ENCODE peak calls at places on chromosomes 12 and 14, in seven cellular contexts. One of them, this sample, is unnamed.

GRCh38 chr12:806116-806805 is 53.9 kb downstream of the WNK1 start:
- DNase-seq in nephron progenitor cell: no peak
- DNase-seq in right atrium auricular region: no peak
- DNase-seq in IMR-90: peak
- DNase-seq in ovary: no peak
- DNase-seq in OCI-LY7: no peak
- DNase-seq in GM23338: no peak
- DNase-seq in this sample: peak

GRCh38 chr12:573226-573625 is 90.0 kb downstream of the NINJ2 start:
- DNase-seq in nephron progenitor cell: no peak
- DNase-seq in right atrium auricular region: no peak
- DNase-seq in IMR-90: no peak
- DNase-seq in ovary: no peak
- DNase-seq in OCI-LY7: no peak
- DNase-seq in GM23338: no peak
- DNase-seq in this sample: no peak

GRCh38 chr14:105019861-105020814 is 745 bp downstream of the CDCA4 start:
- DNase-seq in nephron progenitor cell: peak
- DNase-seq in right atrium auricular region: no peak
- DNase-seq in IMR-90: peak
- DNase-seq in ovary: peak
- DNase-seq in OCI-LY7: peak
- DNase-seq in GM23338: peak
- DNase-seq in this sample: peak

GRCh38 chr14:91140672-91141071 is 26.8 kb downstream of the DGLUCY start:
- DNase-seq in nephron progenitor cell: no peak
- DNase-seq in right atrium auricular region: no peak
- DNase-seq in IMR-90: no peak
- DNase-seq in ovary: no peak
- DNase-seq in OCI-LY7: peak
- DNase-seq in GM23338: peak
- DNase-seq in this sample: peak

GRCh38 chr14:96424104-96424989 is 32.4 kb downstream of the AK7 start:
- DNase-seq in nephron progenitor cell: no peak
- DNase-seq in right atrium auricular region: no peak
- DNase-seq in IMR-90: peak
- DNase-seq in ovary: no peak
- DNase-seq in OCI-LY7: peak
- DNase-seq in GM23338: peak
- DNase-seq in this sample: peak

GRCh38 chr12:44875417-44875953 is 630 bp downstream of the NELL2 start:
- DNase-seq in nephron progenitor cell: peak
- DNase-seq in right atrium auricular region: no peak
- DNase-seq in IMR-90: no peak
- DNase-seq in ovary: no peak
- DNase-seq in OCI-LY7: peak
- DNase-seq in GM23338: peak
- DNase-seq in this sample: no peak

GRCh38 chr14:77862154-77862783 is 62.4 kb downstream of the ADCK1 start:
- DNase-seq in nephron progenitor cell: peak
- DNase-seq in right atrium auricular region: peak
- DNase-seq in IMR-90: peak
- DNase-seq in ovary: peak
- DNase-seq in OCI-LY7: peak
- DNase-seq in GM23338: peak
- DNase-seq in this sample: peak

GRCh38 chr12:40331886-40332285 is 107.1 kb downstream of the LRRK2 start:
- DNase-seq in nephron progenitor cell: no peak
- DNase-seq in right atrium auricular region: no peak
- DNase-seq in IMR-90: no peak
- DNase-seq in ovary: no peak
- DNase-seq in OCI-LY7: no peak
- DNase-seq in GM23338: no peak
- DNase-seq in this sample: no peak

GRCh38 chr12:47725893-47726292 is 603 bp upstream of the ENDOU start:
- DNase-seq in nephron progenitor cell: no peak
- DNase-seq in right atrium auricular region: no peak
- DNase-seq in IMR-90: peak
- DNase-seq in ovary: no peak
- DNase-seq in OCI-LY7: peak
- DNase-seq in GM23338: no peak
- DNase-seq in this sample: peak

GRCh38 chr14:98901511-98902205 is 370.3 kb downstream of the BCL11B start:
- DNase-seq in nephron progenitor cell: no peak
- DNase-seq in right atrium auricular region: no peak
- DNase-seq in IMR-90: no peak
- DNase-seq in ovary: no peak
- DNase-seq in OCI-LY7: no peak
- DNase-seq in GM23338: no peak
- DNase-seq in this sample: no peak

GRCh38 chr14:77032854-77033621 is 4.5 kb upstream of the IRF2BPL start:
- DNase-seq in nephron progenitor cell: peak
- DNase-seq in right atrium auricular region: peak
- DNase-seq in IMR-90: peak
- DNase-seq in ovary: peak
- DNase-seq in OCI-LY7: peak
- DNase-seq in GM23338: peak
- DNase-seq in this sample: peak

GRCh38 chr14:94021416-94022157 is 4.6 kb upstream of the OTUB2 start:
- DNase-seq in nephron progenitor cell: no peak
- DNase-seq in right atrium auricular region: no peak
- DNase-seq in IMR-90: no peak
- DNase-seq in ovary: no peak
- DNase-seq in OCI-LY7: no peak
- DNase-seq in GM23338: no peak
- DNase-seq in this sample: no peak

GRCh38 chr12:80195143-80195726 is 95.9 kb downstream of the OTOGL start:
- DNase-seq in nephron progenitor cell: peak
- DNase-seq in right atrium auricular region: no peak
- DNase-seq in IMR-90: peak
- DNase-seq in ovary: no peak
- DNase-seq in OCI-LY7: peak
- DNase-seq in GM23338: peak
- DNase-seq in this sample: peak

GRCh38 chr12:92574911-92575570 is 127.7 kb upstream of the PLEKHG7 start:
- DNase-seq in nephron progenitor cell: no peak
- DNase-seq in right atrium auricular region: no peak
- DNase-seq in IMR-90: no peak
- DNase-seq in ovary: no peak
- DNase-seq in OCI-LY7: no peak
- DNase-seq in GM23338: no peak
- DNase-seq in this sample: no peak

GRCh38 chr14:22837059-22837749 is 819 bp downstream of the MMP14 start:
- DNase-seq in nephron progenitor cell: peak
- DNase-seq in right atrium auricular region: no peak
- DNase-seq in IMR-90: peak
- DNase-seq in ovary: peak
- DNase-seq in OCI-LY7: no peak
- DNase-seq in GM23338: peak
- DNase-seq in this sample: peak

GRCh38 chr12:132711169-132711843 is 664 bp downstream of the PGAM5 start:
- DNase-seq in nephron progenitor cell: peak
- DNase-seq in right atrium auricular region: no peak
- DNase-seq in IMR-90: peak
- DNase-seq in ovary: no peak
- DNase-seq in OCI-LY7: peak
- DNase-seq in GM23338: peak
- DNase-seq in this sample: peak

GRCh38 chr12:64030155-64030554 is 185.7 kb downstream of the SRGAP1 start:
- DNase-seq in nephron progenitor cell: no peak
- DNase-seq in right atrium auricular region: no peak
- DNase-seq in IMR-90: peak
- DNase-seq in ovary: no peak
- DNase-seq in OCI-LY7: no peak
- DNase-seq in GM23338: no peak
- DNase-seq in this sample: no peak

GRCh38 chr14:71803539-71804260 is 128.5 kb upstream of the RGS6 start:
- DNase-seq in nephron progenitor cell: no peak
- DNase-seq in right atrium auricular region: no peak
- DNase-seq in IMR-90: peak
- DNase-seq in ovary: no peak
- DNase-seq in OCI-LY7: peak
- DNase-seq in GM23338: no peak
- DNase-seq in this sample: peak

GRCh38 chr14:101116486-101117130 is 213.1 kb upstream of the RTL1 start:
- DNase-seq in nephron progenitor cell: no peak
- DNase-seq in right atrium auricular region: peak
- DNase-seq in IMR-90: no peak
- DNase-seq in ovary: no peak
- DNase-seq in OCI-LY7: no peak
- DNase-seq in GM23338: no peak
- DNase-seq in this sample: no peak

GRCh38 chr12:7877421-7877820 is 4.7 kb upstream of the SLC2A14 start:
- DNase-seq in nephron progenitor cell: no peak
- DNase-seq in right atrium auricular region: no peak
- DNase-seq in IMR-90: no peak
- DNase-seq in ovary: no peak
- DNase-seq in OCI-LY7: no peak
- DNase-seq in GM23338: no peak
- DNase-seq in this sample: no peak

GRCh38 chr14:93056166-93056839 is 59.4 kb downstream of the ITPK1 start:
- DNase-seq in nephron progenitor cell: peak
- DNase-seq in right atrium auricular region: no peak
- DNase-seq in IMR-90: no peak
- DNase-seq in ovary: no peak
- DNase-seq in OCI-LY7: no peak
- DNase-seq in GM23338: peak
- DNase-seq in this sample: peak

GRCh38 chr14:101405171-101405883 is 156.0 kb upstream of the DIO3 start:
- DNase-seq in nephron progenitor cell: no peak
- DNase-seq in right atrium auricular region: peak
- DNase-seq in IMR-90: peak
- DNase-seq in ovary: peak
- DNase-seq in OCI-LY7: no peak
- DNase-seq in GM23338: no peak
- DNase-seq in this sample: peak

GRCh38 chr12:99436584-99436983 is 211.0 kb upstream of the GARIN6 start:
- DNase-seq in nephron progenitor cell: no peak
- DNase-seq in right atrium auricular region: no peak
- DNase-seq in IMR-90: no peak
- DNase-seq in ovary: no peak
- DNase-seq in OCI-LY7: no peak
- DNase-seq in GM23338: no peak
- DNase-seq in this sample: no peak

GRCh38 chr14:36975834-36976233 is 196.6 kb downstream of the SLC25A21 start:
- DNase-seq in nephron progenitor cell: no peak
- DNase-seq in right atrium auricular region: no peak
- DNase-seq in IMR-90: peak
- DNase-seq in ovary: no peak
- DNase-seq in OCI-LY7: no peak
- DNase-seq in GM23338: no peak
- DNase-seq in this sample: no peak

GRCh38 chr14:44369401-44370123 is 137.5 kb downstream of the FSCB start:
- DNase-seq in nephron progenitor cell: no peak
- DNase-seq in right atrium auricular region: no peak
- DNase-seq in IMR-90: no peak
- DNase-seq in ovary: no peak
- DNase-seq in OCI-LY7: no peak
- DNase-seq in GM23338: peak
- DNase-seq in this sample: no peak
- TF ChIP-seq CTCF in nephron progenitor cell: no peak
- TF ChIP-seq CTCF in right atrium auricular region: no peak
- TF ChIP-seq CTCF in IMR-90: no peak
- TF ChIP-seq CTCF in ovary: no peak
- TF ChIP-seq CTCF in OCI-LY7: no peak
- TF ChIP-seq CTCF in GM23338: peak
- TF ChIP-seq CTCF in this sample: no peak

DNA sequence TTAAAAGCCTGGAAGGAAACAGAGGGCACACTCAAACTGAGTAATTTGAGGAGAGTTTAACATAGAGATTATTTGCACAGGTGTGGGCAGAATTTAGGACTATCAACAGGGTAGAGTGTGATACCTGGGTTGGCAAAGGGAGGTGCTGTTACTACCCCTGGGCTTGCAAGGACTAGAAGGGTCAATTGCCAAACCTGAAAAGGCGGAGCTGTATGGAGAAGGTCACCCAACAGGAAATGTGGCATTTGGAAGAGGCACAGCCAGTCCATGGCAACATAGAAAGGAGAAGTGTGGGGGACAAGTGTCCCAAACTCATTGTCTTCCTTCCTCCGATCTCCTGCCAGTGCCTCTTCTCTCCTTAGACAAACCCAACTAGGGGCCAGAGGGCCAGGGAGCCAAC is 21.6 kb upstream of the MED13L start:
- DNase-seq in nephron progenitor cell: no peak
- DNase-seq in right atrium auricular region: no peak
- DNase-seq in IMR-90: no peak
- DNase-seq in ovary: no peak
- DNase-seq in OCI-LY7: no peak
- DNase-seq in GM23338: peak
- DNase-seq in this sample: no peak
- TF ChIP-seq CTCF in nephron progenitor cell: no peak
- TF ChIP-seq CTCF in right atrium auricular region: no peak
- TF ChIP-seq CTCF in IMR-90: no peak
- TF ChIP-seq CTCF in ovary: no peak
- TF ChIP-seq CTCF in OCI-LY7: no peak
- TF ChIP-seq CTCF in GM23338: peak
- TF ChIP-seq CTCF in this sample: no peak

DNA sequence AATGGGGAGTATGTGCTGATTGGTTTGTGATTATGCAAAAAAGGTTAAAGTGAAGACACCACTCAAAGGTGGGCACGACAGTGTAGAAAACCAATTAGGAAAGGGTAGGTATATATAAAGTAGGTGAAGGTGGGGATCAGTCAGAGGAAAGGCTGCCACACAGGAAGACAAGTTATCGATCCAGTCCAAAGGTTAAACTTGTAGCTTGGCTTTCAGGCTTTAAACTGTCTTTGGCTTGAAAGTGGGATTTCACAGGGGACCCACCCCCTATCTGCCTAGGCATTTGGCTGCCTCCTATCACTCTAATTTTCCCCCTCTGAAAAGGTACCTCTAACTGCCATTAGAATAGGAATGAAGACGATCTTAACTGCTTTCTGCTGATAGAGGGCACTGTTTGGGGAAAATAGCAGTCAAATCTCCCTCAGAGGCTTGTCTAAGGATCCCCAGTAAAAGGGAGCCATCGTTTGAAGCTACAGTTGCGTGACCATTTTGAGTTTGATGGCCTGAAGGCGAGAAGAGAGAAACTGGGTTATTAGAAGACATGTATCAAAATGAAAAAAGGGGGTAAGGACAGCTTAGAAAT is 250.2 kb downstream of the GPHN start:
- DNase-seq in nephron progenitor cell: no peak
- DNase-seq in right atrium auricular region: no peak
- DNase-seq in IMR-90: no peak
- DNase-seq in ovary: no peak
- DNase-seq in OCI-LY7: no peak
- DNase-seq in GM23338: peak
- DNase-seq in this sample: no peak
- TF ChIP-seq CTCF in nephron progenitor cell: no peak
- TF ChIP-seq CTCF in right atrium auricular region: no peak
- TF ChIP-seq CTCF in IMR-90: no peak
- TF ChIP-seq CTCF in ovary: no peak
- TF ChIP-seq CTCF in OCI-LY7: no peak
- TF ChIP-seq CTCF in GM23338: peak
- TF ChIP-seq CTCF in this sample: peak

DNA sequence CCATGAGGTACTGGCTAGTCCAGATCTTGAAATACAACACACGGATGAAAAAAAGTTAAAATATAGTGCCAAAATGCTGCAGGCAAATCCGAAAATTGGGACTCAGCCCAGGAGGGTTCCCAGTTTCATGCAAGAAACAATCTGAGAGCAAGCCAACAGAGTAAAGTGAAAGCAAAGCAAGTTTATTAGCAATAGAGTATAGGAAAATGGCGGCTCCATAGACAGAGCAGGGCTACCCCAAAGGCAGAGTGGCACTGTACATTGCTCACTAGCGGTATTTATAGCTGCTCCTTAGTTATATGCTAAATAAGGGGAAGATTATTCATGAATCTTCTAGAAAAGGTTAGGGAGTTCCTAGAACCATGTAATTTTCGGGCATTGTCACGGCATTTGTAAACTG is 29.2 kb downstream of the RECQL start:
- DNase-seq in nephron progenitor cell: no peak
- DNase-seq in right atrium auricular region: no peak
- DNase-seq in IMR-90: no peak
- DNase-seq in ovary: no peak
- DNase-seq in OCI-LY7: no peak
- DNase-seq in GM23338: no peak
- DNase-seq in this sample: no peak
- TF ChIP-seq CTCF in nephron progenitor cell: no peak
- TF ChIP-seq CTCF in right atrium auricular region: no peak
- TF ChIP-seq CTCF in IMR-90: no peak
- TF ChIP-seq CTCF in ovary: no peak
- TF ChIP-seq CTCF in OCI-LY7: no peak
- TF ChIP-seq CTCF in GM23338: no peak
- TF ChIP-seq CTCF in this sample: no peak